ENCODE peak calls at places on chromosome X, in six cellular contexts. V is breast epithelium, M is GM23338, D is upper lobe of left lung, W is transverse colon, E is spleen. U is an unnamed sample.

GRCh38 chrX:109347618-109348017 is 134.3 kb downstream of the GUCY2F start:
- DNase-seq in V (no peak), M (peak), D (no peak), W (no peak), E (no peak), U (peak)

GRCh38 chrX:129984196-129984962 is 1.9 kb downstream of the BCORL1 start:
- DNase-seq in V (no peak), M (peak), D (peak), W (peak), E (peak), U (no peak)

GRCh38 chrX:152900937-152901445 is 3.1 kb downstream of the ZNF185 start:
- DNase-seq in V (no peak), M (no peak), D (no peak), W (no peak), E (peak), U (no peak)

GRCh38 chrX:79618280-79618679 is 251.1 kb upstream of the ITM2A start:
- DNase-seq in V (no peak), M (no peak), D (no peak), W (no peak), E (no peak), U (no peak)

GRCh38 chrX:45505214-45505613 is 304.5 kb upstream of the DIPK2B start:
- DNase-seq in V (no peak), M (no peak), D (no peak), W (no peak), E (no peak), U (no peak)

GRCh38 chrX:17242470-17242869 is 132.5 kb upstream of the NHS start:
- DNase-seq in V (no peak), M (peak), D (no peak), W (peak), E (no peak), U (peak)

GRCh38 chrX:68238568-68238967 is 194.7 kb downstream of the OPHN1 start:
- DNase-seq in V (no peak), M (peak), D (no peak), W (no peak), E (no peak), U (peak)

GRCh38 chrX:29466441-29466840 is 748.9 kb upstream of the MAGEB2 start:
- DNase-seq in V (no peak), M (no peak), D (no peak), W (no peak), E (no peak), U (no peak)

GRCh38 chrX:133792198-133792953 is 193.0 kb downstream of the GPC3 start:
- DNase-seq in V (peak), M (peak), D (peak), W (peak), E (peak), U (peak)

GRCh38 chrX:154117566-154117965 is 20.0 kb upstream of the MECP2 start:
- DNase-seq in V (no peak), M (no peak), D (no peak), W (no peak), E (no peak), U (no peak)

GRCh38 chrX:69615779-69616519 is at the start of gene EDA:
- DNase-seq in V (peak), M (peak), D (peak), W (peak), E (peak), U (peak)
- TF ChIP-seq POLR2AphosphoS5 in V (no peak), M (no peak), D (no peak), W (no peak), E (peak), U (no peak)

GRCh38 chrX:116824785-116825184 is 362.0 kb upstream of the CT83 start:
- DNase-seq in V (no peak), M (peak), D (no peak), W (no peak), E (no peak), U (no peak)
- TF ChIP-seq CTCF in V (no peak), M (no peak), D (no peak), W (no peak), E (no peak), U (no peak)

DNA sequence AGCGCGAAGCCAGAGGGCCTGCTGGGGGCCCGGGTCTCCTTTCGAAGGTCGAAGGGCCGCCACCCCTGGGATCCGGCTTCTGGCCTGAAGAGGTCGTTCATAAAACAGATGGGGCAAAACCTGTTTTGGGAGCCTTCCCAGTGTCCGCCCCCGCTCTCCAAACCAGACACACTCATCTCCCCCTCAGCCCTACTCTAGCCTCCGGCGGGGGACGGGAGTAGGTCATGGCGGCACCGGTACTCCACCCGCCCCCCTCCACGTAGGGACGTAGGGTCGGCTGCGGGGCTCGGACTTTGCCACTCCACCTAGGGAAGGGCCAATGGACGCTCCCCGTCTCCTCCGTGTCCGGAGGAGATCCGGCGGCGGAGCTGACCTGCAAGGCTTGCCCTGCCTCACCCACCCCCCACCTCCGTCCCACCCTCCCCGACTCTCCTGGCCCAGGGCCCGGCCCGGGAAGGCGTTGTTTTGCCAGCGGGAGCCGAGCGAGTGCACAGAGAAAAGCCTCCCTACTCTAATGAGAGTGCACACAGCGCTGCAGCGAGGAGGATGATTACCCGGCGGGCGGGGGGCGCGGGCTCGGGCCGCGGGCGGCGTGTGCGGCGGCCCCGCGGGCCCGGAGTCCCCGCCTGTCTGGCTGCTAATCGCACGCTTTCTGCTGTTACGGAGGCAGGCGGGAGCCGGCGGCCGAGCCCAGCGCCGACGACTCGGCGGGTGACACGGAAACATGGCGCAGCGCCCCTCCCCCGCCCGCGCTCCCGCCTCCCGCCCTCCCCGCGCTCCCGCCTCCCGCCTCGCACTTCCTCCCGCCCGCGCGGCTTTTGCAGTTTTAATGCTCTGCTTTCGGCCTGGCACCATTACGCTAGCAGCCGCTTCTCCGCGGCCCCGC is 8.3 kb upstream of the BCOR start:
- DNase-seq in V (peak), M (peak), D (peak), W (peak), E (peak), U (no peak)
- TF ChIP-seq POLR2AphosphoS5 in V (no peak), M (no peak), D (no peak), W (peak), E (peak), U (peak)

DNA sequence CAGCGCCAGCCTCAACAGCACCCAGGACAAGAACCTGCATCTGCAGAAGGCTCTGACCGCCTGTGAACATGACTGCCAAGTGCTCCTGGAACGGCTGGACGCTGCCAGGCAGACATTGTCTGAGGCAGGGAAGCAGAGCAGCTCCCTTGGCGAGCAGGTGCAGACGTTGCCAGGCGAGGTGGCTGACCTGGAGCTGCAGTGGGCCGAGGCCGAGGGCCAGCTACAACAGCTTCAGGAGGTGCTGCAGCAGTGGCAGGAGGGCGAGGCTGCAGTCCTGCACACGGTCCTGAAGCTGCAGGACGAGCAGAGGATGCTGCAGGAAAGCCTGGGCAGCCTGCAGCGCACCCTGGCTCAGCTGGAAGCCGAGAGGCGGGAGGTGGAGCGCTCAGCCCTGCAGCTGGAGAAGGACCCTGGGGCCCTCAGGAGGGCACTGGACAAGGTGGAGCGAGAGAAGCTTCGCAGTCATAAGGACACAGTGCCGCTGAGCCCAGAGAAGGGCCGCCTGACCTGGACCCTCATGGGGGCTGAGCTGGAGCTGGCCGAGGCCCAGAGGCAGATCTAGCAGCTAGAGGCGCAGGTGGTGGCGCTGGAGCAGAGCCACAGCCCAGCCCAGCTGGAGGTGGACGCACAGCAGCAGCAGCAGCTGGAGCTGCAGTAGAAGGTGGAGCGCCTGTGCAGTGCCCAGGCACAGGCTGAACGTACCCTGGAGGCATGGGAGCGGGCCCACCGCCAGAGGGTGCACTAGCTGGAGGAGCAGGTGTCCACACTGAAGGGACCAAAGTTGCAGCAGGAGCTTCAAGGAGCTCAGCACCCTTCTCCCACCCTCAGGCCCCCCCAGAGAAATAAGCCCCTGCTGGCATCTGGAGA is 16.4 kb downstream of the SMIM10L2A start:
- DNase-seq in V (no peak), M (peak), D (no peak), W (no peak), E (peak), U (no peak)
- TF ChIP-seq CTCF in V (no peak), M (peak), D (no peak), W (no peak), E (no peak), U (peak)

GRCh38 chrX:103215037-103215767 is at the start of gene BEX4:
- DNase-seq in V (peak), M (peak), D (peak), W (peak), E (peak), U (peak)
- TF ChIP-seq POLR2AphosphoS5 in V (peak), M (peak), D (peak), W (peak), E (peak), U (no peak)

DNA sequence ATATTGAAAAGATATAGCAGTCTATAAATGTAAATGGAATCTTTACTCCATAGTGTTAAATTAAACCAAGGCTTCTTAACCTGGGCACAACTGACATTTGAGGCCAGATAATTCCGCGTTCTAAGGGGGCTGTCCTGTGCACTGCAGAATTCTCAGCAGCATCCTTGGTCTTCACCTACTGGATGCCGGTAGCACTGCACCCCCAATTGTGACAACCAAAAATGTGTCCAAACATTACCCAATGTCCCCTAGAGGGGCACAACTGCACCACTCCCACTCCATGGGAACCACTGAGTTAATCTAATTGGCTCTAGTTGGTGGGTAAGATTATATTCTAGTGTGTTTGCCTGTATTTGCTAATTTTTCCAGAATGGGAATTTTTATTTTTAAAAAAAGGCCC is 16.6 kb downstream of the AP1S2 start:
- DNase-seq in V (no peak), M (peak), D (no peak), W (no peak), E (no peak), U (no peak)
- TF ChIP-seq CTCF in V (no peak), M (peak), D (no peak), W (no peak), E (no peak), U (no peak)

DNA sequence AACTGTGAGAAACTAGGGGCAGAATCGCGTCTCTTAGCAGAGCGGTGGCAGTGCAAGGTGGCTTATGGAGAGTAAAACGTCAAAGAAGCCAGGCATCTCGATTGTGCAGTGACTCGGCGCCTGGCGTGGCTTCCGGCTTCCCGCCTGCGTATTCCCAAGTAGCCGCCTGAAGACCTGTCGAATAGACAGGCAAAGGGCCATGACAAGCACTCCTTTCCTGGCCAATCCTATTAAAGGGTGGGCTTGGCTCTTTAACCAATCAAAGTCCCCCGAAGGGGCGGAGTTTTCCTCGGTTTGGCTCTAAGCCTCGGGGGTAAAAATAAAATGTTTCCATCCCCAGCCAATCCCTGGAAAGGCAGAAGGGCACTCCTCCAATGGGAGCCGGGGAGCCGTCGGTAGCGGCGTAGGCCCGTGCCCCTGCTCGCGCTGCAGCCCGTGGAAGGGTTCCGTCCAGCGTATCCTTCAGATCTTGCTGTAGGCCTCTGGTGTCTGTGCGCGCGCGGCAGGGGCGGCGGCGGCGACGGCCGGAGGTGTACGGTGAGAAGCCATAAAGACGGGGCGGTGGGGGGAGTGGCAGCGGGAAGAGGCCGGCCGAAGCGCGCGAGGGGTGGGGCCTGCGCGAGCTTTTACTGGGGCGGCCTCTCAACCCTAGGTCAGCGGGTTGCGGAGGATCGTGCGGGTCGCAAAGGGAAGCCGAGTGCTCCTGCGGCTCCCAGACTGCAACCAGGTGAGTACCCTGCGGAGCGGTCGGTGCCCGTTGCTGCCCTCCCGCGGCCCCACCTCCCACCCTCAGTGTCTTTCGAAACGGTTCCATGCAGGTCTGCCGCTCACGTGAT is at the start of gene KANTR:
- DNase-seq in V (peak), M (peak), D (peak), W (peak), E (peak), U (peak)
- TF ChIP-seq POLR2AphosphoS5 in V (peak), M (peak), D (peak), W (peak), E (peak), U (no peak)

GRCh38 chrX:110442631-110443030 is 84.0 kb downstream of the RTL9 start:
- DNase-seq in V (no peak), M (peak), D (peak), W (no peak), E (no peak), U (peak)
- TF ChIP-seq CTCF in V (no peak), M (peak), D (no peak), W (no peak), E (no peak), U (no peak)

GRCh38 chrX:13028871-13029336 is 15.5 kb downstream of the FAM9C start:
- DNase-seq in V (no peak), M (peak), D (no peak), W (no peak), E (no peak), U (no peak)
- TF ChIP-seq POLR2AphosphoS5 in V (no peak), M (no peak), D (no peak), W (no peak), E (no peak), U (no peak)

DNA sequence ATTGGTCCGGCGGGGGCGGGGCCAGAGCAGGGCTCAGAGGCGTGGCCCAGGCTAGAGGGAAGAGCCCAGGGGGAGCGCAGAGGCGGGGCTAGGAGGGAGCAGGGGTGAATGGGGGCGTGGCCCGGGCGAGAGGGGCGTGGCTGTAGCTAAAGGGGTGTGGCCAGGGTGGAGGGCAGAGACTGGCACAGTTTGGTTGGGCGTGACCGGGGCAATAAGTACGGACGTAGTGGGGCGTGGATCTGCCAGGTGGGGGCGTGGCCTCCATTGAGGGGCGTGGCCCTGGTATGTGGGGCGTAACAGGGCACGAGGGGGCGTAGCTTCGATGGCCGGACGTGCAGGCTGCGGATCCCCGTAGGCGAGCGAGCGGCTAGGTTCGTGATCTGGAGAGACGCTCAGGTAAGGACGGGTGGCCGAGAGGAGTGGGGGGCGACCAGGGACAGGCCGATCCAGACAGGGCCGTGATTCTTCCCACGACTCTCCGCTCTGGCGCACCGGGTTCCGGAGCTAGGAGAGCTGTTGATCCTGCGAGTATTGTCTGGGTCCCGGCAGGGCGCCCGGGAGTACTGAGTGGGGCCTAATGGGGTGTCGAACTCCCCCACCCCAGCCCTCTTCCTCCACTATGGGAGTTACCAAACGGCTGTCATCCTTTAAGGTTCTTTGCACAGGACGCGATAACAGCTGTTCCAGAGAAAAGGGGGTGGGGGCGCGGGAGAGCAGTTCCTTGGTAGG is at the start of gene CA5B:
- DNase-seq in V (peak), M (peak), D (peak), W (peak), E (peak), U (peak)
- TF ChIP-seq CTCF in V (no peak), M (no peak), D (no peak), W (no peak), E (no peak), U (no peak)

U was measured in HL-60.